ENCODE peak calls at places on chromosomes 12 and 14, in five cellular contexts. F is mucosa of descending colon, S is NCI-H524, X is Peyer's patch, Q is fibroblast of mammary gland. V is an unnamed sample.

GRCh38 chr14:60977848-60978247 is 3.0 kb downstream of the TRMT5 start:
- DNase-seq in F (no peak), S (no peak), X (no peak), Q (no peak), V (no peak)

GRCh38 chr12:1173806-1174617 is 183.0 kb downstream of the ERC1 start:
- DNase-seq in F (peak; percentile 9), S (peak; percentile 47), X (no peak), Q (no peak), V (no peak)

GRCh38 chr14:93727039-93727740 is 61.1 kb downstream of the PRIMA1 start:
- DNase-seq in F (no peak), S (no peak), X (no peak), Q (no peak), V (no peak)

GRCh38 chr12:188910-189621 is 24.9 kb downstream of the SLC6A12 start:
- DNase-seq in F (peak; percentile 27), S (peak; percentile 69), X (peak; percentile 68), Q (peak; percentile 39), V (peak; percentile 45)

GRCh38 chr14:69553221-69553620 is 21.4 kb downstream of the CCDC177 start:
- DNase-seq in F (no peak), S (no peak), X (no peak), Q (peak; percentile 90), V (peak; percentile 96)

GRCh38 chr12:42565633-42566032 is 23.9 kb downstream of the PRICKLE1 start:
- DNase-seq in F (no peak), S (no peak), X (no peak), Q (no peak), V (no peak)

GRCh38 chr12:7013101-7013500 is 5.2 kb downstream of the LPCAT3 start:
- DNase-seq in F (no peak), S (no peak), X (no peak), Q (no peak), V (no peak)

GRCh38 chr14:95609398-95609990 is 74.6 kb downstream of the GLRX5 start:
- DNase-seq in F (peak; percentile 28), S (peak; percentile 84), X (no peak), Q (peak; percentile 48), V (no peak)

GRCh38 chr14:50340945-50341344 is 28.8 kb downstream of the DMAC2L start:
- DNase-seq in F (no peak), S (peak; percentile 55), X (no peak), Q (no peak), V (no peak)

GRCh38 chr14:88974991-88975835 is 150.8 kb downstream of the TTC8 start:
- DNase-seq in F (peak; percentile 82), S (peak; percentile 60), X (no peak), Q (no peak), V (no peak)

GRCh38 chr14:65280653-65281052 is 131.9 kb upstream of the FUT8 start:
- DNase-seq in F (no peak), S (no peak), X (no peak), Q (no peak), V (no peak)

GRCh38 chr12:34394211-34395055 is 372.1 kb downstream of the ALG10 start:
- DNase-seq in F (no peak), S (no peak), X (peak; percentile 8), Q (no peak), V (no peak)

GRCh38 chr14:31360919-31361662 is 59.3 kb downstream of the HEATR5A start:
- DNase-seq in F (no peak), S (no peak), X (no peak), Q (peak; percentile 67), V (no peak)

GRCh38 chr12:23757541-23757962 is 191.9 kb downstream of the SOX5 start:
- DNase-seq in F (no peak), S (no peak), X (no peak), Q (no peak), V (no peak)

GRCh38 chr12:58105225-58106119 is 164.1 kb downstream of the ATP23 start:
- DNase-seq in F (peak; percentile 19), S (no peak), X (no peak), Q (peak; percentile 30), V (no peak)

GRCh38 chr12:51520576-51521325 is 70.3 kb upstream of the SCN8A start:
- DNase-seq in F (no peak), S (peak; percentile 90), X (no peak), Q (no peak), V (no peak)

GRCh38 chr12:107537464-107538119 is 148.0 kb upstream of the PWP1 start:
- DNase-seq in F (no peak), S (no peak), X (no peak), Q (no peak), V (no peak)

GRCh38 chr14:74979442-74980397 is 23.0 kb upstream of the EIF2B2 start:
- DNase-seq in F (no peak), S (peak; percentile 100), X (no peak), Q (no peak), V (peak; percentile 66)

GRCh38 chr12:124754949-124755800 is 108.5 kb downstream of the SCARB1 start:
- DNase-seq in F (peak; percentile 59), S (peak; percentile 99), X (peak; percentile 60), Q (peak; percentile 93), V (peak; percentile 98)

GRCh38 chr12:4421590-4422031 is 24.0 kb downstream of the FGF6 start:
- DNase-seq in F (peak; percentile 51), S (peak; percentile 57), X (no peak), Q (peak; percentile 45), V (peak; percentile 22)

GRCh38 chr12:56104109-56104814 is at the start of gene PA2G4:
- DNase-seq in F (peak; percentile 97), S (peak; percentile 99), X (peak; percentile 97), Q (peak; percentile 98), V (peak; percentile 99)

GRCh38 chr12:109946505-109946904 is 46.4 kb downstream of the TCHP start:
- DNase-seq in F (no peak), S (no peak), X (no peak), Q (no peak), V (peak; percentile 39)

GRCh38 chr12:38508246-38508645 is 191.7 kb downstream of the ALG10B start:
- DNase-seq in F (no peak), S (no peak), X (no peak), Q (no peak), V (peak; percentile 1)

GRCh38 chr14:97106166-97106565 is 309.0 kb downstream of the VRK1 start:
- DNase-seq in F (peak; percentile 3), S (no peak), X (no peak), Q (no peak), V (no peak)

GRCh38 chr14:104973215-104974145 is 4.7 kb downstream of the AHNAK2 start:
- DNase-seq in F (peak; percentile 63), S (no peak), X (peak; percentile 88), Q (peak; percentile 95), V (peak; percentile 88)

GRCh38 chr12:65825573-65826512 is 1.6 kb downstream of the HMGA2 start:
- DNase-seq in F (peak; percentile 38), S (peak; percentile 51), X (peak; percentile 73), Q (no peak), V (peak; percentile 59)

GRCh38 chr14:68513137-68513536 is 279.7 kb downstream of the ZFP36L1 start:
- DNase-seq in F (no peak), S (no peak), X (no peak), Q (no peak), V (no peak)

GRCh38 chr14:31461545-31461944 is 4.2 kb upstream of the DTD2 start:
- DNase-seq in F (no peak), S (no peak), X (no peak), Q (no peak), V (no peak)

GRCh38 chr14:54976316-54976715 is 50.6 kb downstream of the WDHD1 start:
- DNase-seq in F (no peak), S (no peak), X (no peak), Q (peak; percentile 82), V (peak; percentile 69)

GRCh38 chr12:2003676-2004112 is 563 bp downstream of the DCP1B start:
- DNase-seq in F (no peak), S (peak; percentile 25), X (no peak), Q (peak; percentile 30), V (no peak)

GRCh38 chr12:132178801-132179401 is 34.6 kb downstream of the NOC4L start:
- DNase-seq in F (peak; percentile 28), S (peak; percentile 30), X (no peak), Q (no peak), V (no peak)

GRCh38 chr12:98752726-98753125 is 107.6 kb downstream of the APAF1 start:
- DNase-seq in F (no peak), S (no peak), X (no peak), Q (peak; percentile 56), V (no peak)

GRCh38 chr12:59113831-59114273 is 193.5 kb upstream of the LRIG3 start:
- DNase-seq in F (peak; percentile 88), S (peak; percentile 69), X (peak; percentile 69), Q (peak; percentile 85), V (peak; percentile 75)

GRCh38 chr14:103103461-103104388 is 9.2 kb downstream of the EXOC3L4 start:
- DNase-seq in F (peak; percentile 91), S (peak; percentile 97), X (peak; percentile 86), Q (peak; percentile 40), V (peak; percentile 48)

GRCh38 chr12:96483116-96483515 is 6.3 kb upstream of the CFAP54 start:
- DNase-seq in F (no peak), S (no peak), X (no peak), Q (no peak), V (no peak)

V was measured in amniotic epithelial cell.